ENCODE peak calls at places on chromosomes 3 and 15, in seven cellular contexts. L is mammary epithelial cell, J is MM.1S, F is fibroblast of lung, K is HCT116, S is GM23338, O is endothelial cell of umbilical vein. T is an unnamed sample. For H3K4me1, the result is how much of the 10 kb centered on the place peaks cover.

GRCh38 chr3:107208100-107208499 is 169.1 kb upstream of the CCDC54 start:
- DNase-seq in L (peak), J (no peak), F (peak), K (peak), S (no peak), O (peak), T (no peak)

GRCh38 chr15:68431037-68431791 is 749 bp downstream of the ITGA11 start:
- DNase-seq in L (peak), J (no peak), F (no peak), K (no peak), S (peak), O (no peak), T (no peak)

GRCh38 chr3:159904911-159905310 is 83.7 kb upstream of the IL12A start:
- DNase-seq in L (no peak), J (no peak), F (peak), K (no peak), S (no peak), O (no peak), T (no peak)

GRCh38 chr15:38440353-38441129 is 13.4 kb upstream of the FAM98B start:
- DNase-seq in L (peak), J (peak), F (peak), K (peak), S (peak), O (peak), T (peak)

GRCh38 chr3:62688050-62688449 is 187.2 kb downstream of the CADPS start:
- DNase-seq in L (peak), J (no peak), F (peak), K (no peak), S (no peak), O (no peak), T (no peak)

GRCh38 chr3:71310595-71311319 is 272.8 kb downstream of the FOXP1 start:
- DNase-seq in L (peak), J (no peak), F (peak), K (no peak), S (peak), O (no peak), T (no peak)

GRCh38 chr3:187186801-187187421 is 10.4 kb upstream of the RTP1 start:
- DNase-seq in L (peak), J (no peak), F (peak), K (no peak), S (no peak), O (no peak), T (no peak)

GRCh38 chr3:112333002-112333385 is at the start of gene CD200:
- DNase-seq in L (peak), J (no peak), F (peak), K (no peak), S (peak), O (peak), T (no peak)

GRCh38 chr3:72343078-72343477 is 505.2 kb downstream of the SHQ1 start:
- DNase-seq in L (peak), J (no peak), F (peak), K (no peak), S (no peak), O (peak), T (no peak)

GRCh38 chr3:170709046-170709445 is 123.2 kb upstream of the SLC7A14 start:
- DNase-seq in L (peak), J (no peak), F (peak), K (no peak), S (no peak), O (no peak), T (no peak)

GRCh38 chr3:177035678-177036077 is 161.6 kb downstream of the TBL1XR1 start:
- DNase-seq in L (no peak), J (no peak), F (no peak), K (no peak), S (no peak), O (no peak), T (no peak)

GRCh38 chr3:188232676-188233075 is 78.7 kb downstream of the LPP start:
- DNase-seq in L (no peak), J (no peak), F (no peak), K (no peak), S (no peak), O (no peak), T (no peak)

GRCh38 chr3:125236331-125236903 is 23.9 kb upstream of the SLC12A8 start:
- DNase-seq in L (no peak), J (no peak), F (peak), K (no peak), S (no peak), O (no peak), T (no peak)

GRCh38 chr3:178392553-178392952 is 143.7 kb upstream of the KCNMB2 start:
- DNase-seq in L (peak), J (no peak), F (peak), K (no peak), S (no peak), O (peak), T (no peak)
- H3K4me2 ChIP-seq in L (no peak), J (no peak), F (peak), K (no peak), S (no peak), O (no peak), T (no peak)

GRCh38 chr3:67437789-67438188 is 216.6 kb downstream of the SUCLG2 start:
- DNase-seq in L (no peak), J (no peak), F (no peak), K (no peak), S (no peak), O (no peak), T (no peak)

GRCh38 chr3:67433109-67433508 is 221.3 kb downstream of the SUCLG2 start:
- DNase-seq in L (no peak), J (no peak), F (no peak), K (no peak), S (no peak), O (no peak), T (no peak)

GRCh38 chr3:67437090-67437489 is 217.3 kb downstream of the SUCLG2 start:
- DNase-seq in L (peak), J (no peak), F (peak), K (no peak), S (no peak), O (no peak), T (no peak)
- H3K4me1 ChIP-seq in L (under half), J (under half), F (under half), K (under half), S (under half), O (under half), T (under half)

GRCh38 chr3:59857589-59858346 is 807.9 kb upstream of the CFAP20DC start:
- DNase-seq in L (peak), J (peak), F (peak), K (peak), S (peak), O (peak), T (peak)
- TF ChIP-seq CTCF in L (peak), J (peak), F (peak), K (peak), S (peak), O (peak), T (peak)

GRCh38 chr3:12288466-12289129 is at the start of gene PPARG:
- DNase-seq in L (no peak), J (no peak), F (peak), K (peak), S (peak), O (no peak), T (no peak)
- H3K4me2 ChIP-seq in L (peak), J (peak), F (peak), K (peak), S (peak), O (peak), T (no peak)

DNA sequence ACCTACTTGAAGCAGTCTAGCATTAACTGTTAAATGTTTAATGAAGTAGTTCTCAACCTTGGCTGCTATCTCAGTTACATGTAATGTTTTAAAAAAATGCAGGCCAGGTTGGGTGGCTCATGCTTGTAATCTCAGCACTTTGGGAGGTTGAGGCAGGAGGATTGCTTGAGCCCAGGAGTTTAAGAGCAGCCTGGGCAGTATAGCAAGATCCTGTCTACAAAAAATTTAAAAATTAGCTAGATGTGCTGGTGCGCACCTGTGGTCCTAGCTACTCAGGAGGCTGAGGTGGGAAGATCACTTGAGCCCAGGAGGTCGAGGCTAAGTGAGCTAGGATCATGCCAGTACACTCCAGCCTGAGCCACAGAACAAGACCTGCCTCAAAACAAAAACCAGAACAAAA is 29.3 kb downstream of the UBE2E1 start:
- DNase-seq in L (no peak), J (no peak), F (no peak), K (no peak), S (no peak), O (no peak), T (no peak)
- H3K4me1 ChIP-seq in L (under half), J (under half), F (under half), K (under half), S (under half), O (under half), T (under half)

GRCh38 chr3:39149059-39149455 is 4.3 kb downstream of the CSRNP1 start:
- DNase-seq in L (no peak), J (no peak), F (no peak), K (no peak), S (no peak), O (no peak), T (no peak)

GRCh38 chr3:39150803-39151631 is 2.4 kb downstream of the CSRNP1 start:
- DNase-seq in L (peak), J (peak), F (peak), K (no peak), S (peak), O (peak), T (no peak)

GRCh38 chr3:39149498-39150169 is 3.8 kb downstream of the CSRNP1 start:
- DNase-seq in L (no peak), J (no peak), F (no peak), K (no peak), S (no peak), O (no peak), T (no peak)

GRCh38 chr3:39148116-39149058 is 5.0 kb downstream of the CSRNP1 start:
- DNase-seq in L (no peak), J (peak), F (peak), K (no peak), S (no peak), O (peak), T (peak)

DNA sequence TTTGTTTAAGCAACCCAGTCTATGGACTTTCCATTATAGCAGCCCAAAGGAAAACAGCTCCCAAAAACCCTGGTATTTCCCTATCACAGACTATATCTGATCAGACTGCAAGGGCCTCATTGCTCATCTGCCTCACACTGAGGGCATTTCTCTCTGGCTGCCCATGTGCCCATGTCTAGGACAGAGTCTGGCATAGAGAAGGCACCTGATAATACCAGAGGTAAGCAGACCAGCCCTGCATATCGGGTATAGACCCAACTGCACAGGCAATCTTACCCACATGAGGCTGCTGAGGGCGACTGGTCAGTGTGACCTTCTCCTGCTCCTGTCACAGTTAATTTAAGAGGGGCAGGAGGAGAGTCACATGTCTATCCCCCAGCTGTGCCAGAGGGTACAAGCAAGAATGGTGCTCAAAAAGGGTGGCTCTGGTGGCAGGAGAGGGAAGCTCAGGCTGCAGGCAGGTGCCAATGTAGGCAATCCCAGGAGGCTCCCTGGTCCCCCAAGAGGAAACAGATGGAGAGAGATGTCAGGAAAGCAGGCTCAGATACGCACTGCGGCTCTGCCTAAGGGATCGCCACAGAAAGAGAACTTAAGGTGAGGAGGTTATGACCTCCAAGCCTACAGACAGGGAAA is 3.1 kb downstream of the CSRNP1 start:
- DNase-seq in L (no peak), J (no peak), F (no peak), K (no peak), S (no peak), O (peak), T (no peak)
- TF ChIP-seq CTCF in L (peak), J (no peak), F (no peak), K (no peak), S (no peak), O (peak), T (peak)

GRCh38 chr15:61755461-61755860 is 304.8 kb downstream of the VPS13C start:
- DNase-seq in L (no peak), J (no peak), F (no peak), K (no peak), S (no peak), O (no peak), T (no peak)
- H3K4me2 ChIP-seq in L (no peak), J (no peak), F (no peak), K (no peak), S (no peak), O (no peak), T (no peak)